ENCODE peak calls at places on chromosomes 5 and 9, in ten cellular contexts. R is CD4-positive, CD25-positive, alpha-beta regulatory T cell; E is PC-3; D is H1; J is body of pancreas; Y is fibroblast of lung; K is esophagus squamous epithelium; M is breast epithelium; C is IMR-90; Z is upper lobe of left lung. B is an unnamed sample.

GRCh38 chr9:131228988-131229387 is 47.3 kb downstream of the FAM78A start:
- DNase-seq in M (no peak), D (no peak), C (peak; percentile 93), J (no peak), Y (peak; percentile 79), K (no peak), E (no peak), R (no peak), Z (no peak), B (no peak)

GRCh38 chr5:6066026-6066425 is 312.3 kb downstream of the MED10 start:
- DNase-seq in J (no peak), C (no peak), Z (no peak), E (no peak), M (no peak), D (no peak), R (no peak), Y (no peak), K (no peak), B (no peak)

GRCh38 chr5:175821790-175822211 is 49.6 kb upstream of the CPLX2 start:
- DNase-seq in Z (no peak), M (no peak), R (peak; percentile 10), C (no peak), D (no peak), K (no peak), J (no peak), E (peak; percentile 90), Y (peak; percentile 23), B (no peak)

GRCh38 chr5:55160493-55161209 is 680 bp downstream of the GPX8 start:
- DNase-seq in C (peak; percentile 98), M (peak; percentile 49), R (no peak), Y (peak; percentile 97), E (peak; percentile 70), D (no peak), K (no peak), Z (no peak), J (peak; percentile 42), B (no peak)

GRCh38 chr9:95857122-95857521 is 18.4 kb upstream of the ERCC6L2 start:
- DNase-seq in J (no peak), E (peak; percentile 82), C (peak; percentile 87), M (no peak), Z (no peak), K (no peak), R (no peak), Y (peak; percentile 73), D (no peak), B (no peak)

GRCh38 chr5:175347027-175347426 is 97.0 kb downstream of the DRD1 start:
- DNase-seq in M (no peak), Y (peak; percentile 87), Z (no peak), C (peak; percentile 88), R (no peak), K (no peak), E (peak; percentile 83), D (no peak), J (no peak), B (no peak)

GRCh38 chr9:131598121-131598520 is 52.8 kb downstream of the PRRT1B start:
- DNase-seq in D (no peak), Y (no peak), C (no peak), K (no peak), E (no peak), J (no peak), M (peak; percentile 48), Z (peak; percentile 80), R (no peak), B (no peak)

GRCh38 chr9:131562032-131562959 is 17.0 kb downstream of the PRRT1B start:
- DNase-seq in K (no peak), D (no peak), R (no peak), C (peak; percentile 21), E (peak; percentile 87), M (no peak), J (no peak), Z (no peak), Y (peak; percentile 62), B (no peak)

GRCh38 chr9:111959468-111959941 is 62.9 kb downstream of the UGCG start:
- DNase-seq in M (no peak), Z (no peak), C (peak; percentile 89), E (peak; percentile 84), J (peak; percentile 35), K (no peak), Y (peak; percentile 92), D (no peak), R (no peak), B (no peak)

GRCh38 chr9:130741024-130741305 is 47.4 kb downstream of the EXOSC2 start:
- DNase-seq in K (no peak), R (no peak), J (no peak), E (no peak), D (no peak), Z (no peak), Y (no peak), M (no peak), C (no peak), B (no peak)

GRCh38 chr5:926416-927171 is 33.9 kb downstream of the TRIP13 start:
- DNase-seq in M (no peak), Z (peak; percentile 88), R (no peak), D (peak; percentile 72), K (no peak), J (no peak), E (no peak), C (no peak), Y (peak; percentile 29), B (no peak)

GRCh38 chr5:72171667-72172066 is 64.4 kb downstream of the MAP1B start:
- DNase-seq in K (no peak), Y (no peak), R (no peak), Z (no peak), M (no peak), C (no peak), J (no peak), D (no peak), E (no peak), B (no peak)

GRCh38 chr5:6790346-6790865 is 77.2 kb downstream of the TENT4A start:
- DNase-seq in R (no peak), E (no peak), K (no peak), C (no peak), J (no peak), Z (no peak), M (no peak), D (peak; percentile 16), Y (no peak), B (no peak)

GRCh38 chr9:84031534-84031933 is 50.9 kb downstream of the RMI1 start:
- DNase-seq in Y (no peak), M (no peak), C (no peak), Z (no peak), J (no peak), R (no peak), E (no peak), D (no peak), K (no peak), B (no peak)
- H3K27ac ChIP-seq in Y (no peak overlapping the region), M (no peak overlapping the region), C (no peak overlapping the region), Z (no peak overlapping the region), J (no peak overlapping the region), R (no peak overlapping the region), E (no peak overlapping the region), D (no peak overlapping the region), K (no peak overlapping the region), B (no peak overlapping the region)

DNA sequence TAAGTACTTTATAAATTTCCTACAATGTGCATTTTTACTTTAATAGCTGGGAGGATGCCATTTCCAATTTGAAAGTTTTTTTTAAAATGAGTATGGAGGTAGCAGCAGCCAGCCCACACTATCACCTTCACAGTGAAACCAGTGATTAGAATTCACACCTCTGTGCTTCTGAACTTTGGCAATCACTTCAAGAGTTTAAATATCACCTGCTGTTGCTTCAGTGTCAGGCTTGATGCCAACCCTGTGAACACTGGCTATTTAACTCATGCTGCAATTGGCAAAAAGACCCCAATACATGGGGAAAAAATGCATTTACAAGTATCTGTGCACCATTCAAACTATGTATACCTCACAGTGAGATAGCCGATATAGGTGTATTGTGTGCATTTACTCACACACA is 57.4 kb downstream of the CDK5RAP2 start:
- DNase-seq in J (no peak), C (no peak), R (no peak), K (no peak), Z (no peak), E (no peak), Y (no peak), D (no peak), M (no peak), B (no peak)
- H3K36me3 ChIP-seq in J (no peaks in the 10 kb centered on the region), C (peaks cover 26% of the 10 kb centered on the region), R (peaks cover 70% of the 10 kb centered on the region), K (peaks cover 84% of the 10 kb centered on the region), Z (peaks cover 37% of the 10 kb centered on the region), E (peaks cover 27% of the 10 kb centered on the region), Y (peaks cover 6% of the 10 kb centered on the region), D (peaks cover 13% of the 10 kb centered on the region), M (peaks cover 4% of the 10 kb centered on the region), B (peaks cover 30% of the 10 kb centered on the region)

DNA sequence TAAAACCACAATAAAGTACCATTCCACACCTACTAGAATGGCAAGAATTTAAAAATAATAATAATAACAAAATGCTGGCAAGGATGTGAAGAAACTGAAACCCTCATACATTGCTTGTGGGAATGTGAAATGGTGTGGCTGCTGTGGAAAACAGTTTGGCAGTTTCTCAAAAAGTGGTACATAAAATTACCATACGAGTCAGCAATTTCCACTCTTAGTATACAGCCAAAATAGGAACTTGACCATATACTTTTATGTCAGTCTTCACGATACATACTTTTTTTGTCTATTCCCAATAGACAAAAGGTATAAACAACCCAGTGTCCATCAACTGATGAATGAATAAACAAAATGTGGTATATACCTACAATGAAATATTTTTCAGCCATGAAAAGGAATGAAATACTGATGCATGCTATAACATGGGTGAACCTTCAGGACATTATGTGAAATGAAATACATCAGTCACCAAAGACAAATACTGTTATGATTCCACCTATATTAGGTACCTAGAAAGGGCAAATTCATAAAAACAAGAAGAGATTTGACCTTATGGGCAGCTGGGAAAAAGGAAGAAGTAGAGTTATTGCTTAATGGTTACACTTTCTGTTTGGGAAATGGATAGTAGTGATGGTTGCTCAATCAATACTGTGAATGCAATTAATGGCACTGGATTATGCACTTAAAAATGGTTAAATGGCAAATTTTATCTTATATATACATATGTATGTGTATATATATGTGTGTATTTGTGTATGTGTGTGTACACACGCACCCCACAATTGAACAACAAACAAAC is 15.4 kb downstream of the FKBP15 start:
- DNase-seq in M (no peak), E (no peak), Y (no peak), R (no peak), K (no peak), J (no peak), C (no peak), D (no peak), Z (no peak), B (no peak)
- H3K4me3 ChIP-seq in M (no peak overlapping the region), E (no peak overlapping the region), Y (no peak overlapping the region), R (no peak overlapping the region), K (no peak overlapping the region), J (no peak overlapping the region), C (no peak overlapping the region), D (no peak overlapping the region), Z (no peak overlapping the region), B (no peak overlapping the region)

DNA sequence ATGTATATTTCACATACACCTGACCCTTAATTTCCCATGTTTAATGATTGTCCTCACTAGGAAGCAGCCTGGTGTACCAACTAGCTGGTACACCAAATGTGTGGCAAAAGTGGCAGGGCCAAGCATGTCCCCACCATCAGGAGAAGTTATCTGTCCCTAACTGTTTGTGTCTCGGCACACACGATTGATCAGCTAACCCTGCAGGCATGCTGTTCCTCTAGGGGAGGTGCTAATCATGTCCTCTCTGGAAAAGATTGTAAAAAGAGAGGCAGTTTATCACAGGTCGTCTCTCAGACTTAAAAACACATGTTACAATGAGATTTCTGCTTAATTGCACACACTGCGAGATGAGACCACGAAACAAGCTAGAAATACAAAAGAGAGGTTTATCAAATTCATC is 342.7 kb downstream of the DIRAS2 start:
- DNase-seq in J (no peak), R (no peak), D (no peak), K (no peak), M (no peak), Y (no peak), E (no peak), Z (no peak), C (no peak), B (no peak)
- H3K27ac ChIP-seq in J (no peak overlapping the region), R (no peak overlapping the region), D (no peak overlapping the region), K (no peak overlapping the region), M (no peak overlapping the region), Y (no peak overlapping the region), E (no peak overlapping the region), Z (no peak overlapping the region), C (no peak overlapping the region), B (no peak overlapping the region)

B was measured in CD8-positive, alpha-beta T cell.